ENCODE peak calls at places on chromosomes 1 and 21, in four cellular contexts. P is LoVo, O is tibial nerve, F is B cell. J is an unnamed sample.

GRCh38 chr1:236717811-236718210 is 31.5 kb downstream of the ACTN2 start:
- DNase-seq in P (no peak), F (no peak), O (no peak), J (no peak)

GRCh38 chr1:154962238-154962678 is 676 bp upstream of the PYGO2 start:
- DNase-seq in O (no peak), F (no peak), P (no peak), J (no peak)

GRCh38 chr1:171868217-171868616 is 26.9 kb downstream of the DNM3 start:
- DNase-seq in F (no peak), O (no peak), P (peak), J (peak)

GRCh38 chr1:65758128-65758527 is 34.6 kb upstream of the PDE4B start:
- DNase-seq in F (no peak), P (no peak), O (no peak), J (no peak)

GRCh38 chr21:44199448-44199847 is 41.3 kb downstream of the ICOSLG start:
- DNase-seq in P (no peak), F (peak), O (no peak), J (no peak)

GRCh38 chr1:156295391-156295947 is at the start of gene GLMP:
- DNase-seq in P (peak), O (peak), F (peak), J (peak)

GRCh38 chr1:151156515-151156819 is at the start of gene TNFAIP8L2:
- DNase-seq in F (peak), P (no peak), O (no peak), J (no peak)

GRCh38 chr21:32648165-32648564 is 36.0 kb upstream of the CFAP298 start:
- DNase-seq in O (no peak), F (no peak), P (no peak), J (no peak)

GRCh38 chr1:239816090-239816812 is 275.4 kb upstream of the FMN2 start:
- DNase-seq in P (peak), O (no peak), F (no peak), J (peak)

GRCh38 chr21:32184485-32184884 is 94.4 kb downstream of the MIS18A start:
- DNase-seq in P (no peak), O (no peak), F (no peak), J (no peak)

GRCh38 chr1:51926171-51926812 is 47.8 kb upstream of the NRDC start:
- DNase-seq in O (no peak), F (no peak), P (no peak), J (no peak)

GRCh38 chr1:43077273-43077672 is 94.8 kb downstream of the EBNA1BP2 start:
- DNase-seq in P (no peak), F (no peak), O (no peak), J (no peak)

GRCh38 chr1:206727981-206728380 is 42.6 kb upstream of the IL19 start:
- DNase-seq in P (no peak), O (no peak), F (no peak), J (no peak)

GRCh38 chr21:45373991-45374816 is 30.8 kb upstream of the COL18A1 start:
- DNase-seq in F (no peak), O (no peak), P (no peak), J (no peak)

GRCh38 chr1:54229281-54229891 is 29.4 kb downstream of the MRPL37 start:
- DNase-seq in P (peak), F (no peak), O (no peak), J (peak)

GRCh38 chr1:116855220-116855619 is 54.5 kb upstream of the PTGFRN start:
- DNase-seq in P (peak), F (no peak), O (no peak), J (no peak)

GRCh38 chr1:78651247-78651646 is 1.6 kb downstream of the IFI44 start:
- DNase-seq in P (no peak), O (no peak), F (no peak), J (no peak)

GRCh38 chr21:36532769-36533467 is 53.0 kb upstream of the CLDN14 start:
- DNase-seq in O (no peak), P (no peak), F (no peak), J (no peak)

GRCh38 chr1:27599605-27600499 is 4.1 kb downstream of the AHDC1 start:
- DNase-seq in O (no peak), F (no peak), P (no peak), J (no peak)

GRCh38 chr1:204723131-204723787 is 37.7 kb upstream of the LRRN2 start:
- DNase-seq in O (no peak), F (no peak), P (no peak), J (no peak)

GRCh38 chr1:31937300-31938183 is 626 bp downstream of the PTP4A2 start:
- DNase-seq in F (peak), O (peak), P (no peak), J (peak)

GRCh38 chr1:38624341-38625039 is 235.1 kb downstream of the RRAGC start:
- DNase-seq in O (no peak), F (no peak), P (no peak), J (no peak)

GRCh38 chr1:189657715-189658114 is 819.9 kb downstream of the BRINP3 start:
- DNase-seq in P (no peak), O (no peak), F (no peak), J (no peak)

GRCh38 chr1:200273305-200273704 is 136.5 kb downstream of the ZNF281 start:
- DNase-seq in O (no peak), P (no peak), F (no peak), J (no peak)

GRCh38 chr1:94792876-94793605 is 27.1 kb upstream of the SLC44A3 start:
- DNase-seq in P (no peak), F (no peak), O (no peak), J (no peak)

GRCh38 chr1:211381481-211382181 is 55.0 kb downstream of the TRAF5 start:
- DNase-seq in P (no peak), F (no peak), O (no peak), J (no peak)